ENCODE peak calls at places on chromosome 20, in eight cellular contexts. D is thoracic aorta, V is psoas muscle, K is astrocyte, J is ovary, W is pancreas, G is RWPE2, S is testis. P is an unnamed sample. For H3K27me3 and H3K4me1, the result is how much of the 10 kb centered on the place peaks cover.

GRCh38 chr20:47379433-47380150 is 23.1 kb upstream of the ZMYND8 start:
- DNase-seq in D (no peak), V (no peak), K (peak), J (no peak), W (no peak), G (no peak), S (no peak), P (no peak)

GRCh38 chr20:58927490-58928061 is 53.5 kb upstream of the NELFCD start:
- DNase-seq in D (no peak), V (no peak), K (no peak), J (no peak), W (no peak), G (no peak), S (no peak), P (no peak)

GRCh38 chr20:58160451-58161051 is 67.9 kb downstream of the ANKRD60 start:
- DNase-seq in D (no peak), V (no peak), K (peak), J (no peak), W (no peak), G (no peak), S (no peak), P (no peak)

GRCh38 chr20:58173091-58173490 is 55.4 kb downstream of the ANKRD60 start:
- DNase-seq in D (no peak), V (no peak), K (no peak), J (no peak), W (no peak), G (no peak), S (peak), P (no peak)

GRCh38 chr20:41183831-41184230 is 46.5 kb downstream of the PLCG1 start:
- DNase-seq in D (no peak), V (no peak), K (no peak), J (no peak), W (no peak), G (peak), S (no peak), P (no peak)

GRCh38 chr20:8062781-8063180 is 43.2 kb upstream of the TMX4 start:
- DNase-seq in D (no peak), V (no peak), K (peak), J (no peak), W (no peak), G (no peak), S (no peak), P (no peak)

GRCh38 chr20:9038791-9039190 is 30.1 kb upstream of the PLCB4 start:
- DNase-seq in D (no peak), V (no peak), K (no peak), J (no peak), W (no peak), G (no peak), S (no peak), P (no peak)

GRCh38 chr20:60453847-60454246 is 495.6 kb downstream of the CDH26 start:
- DNase-seq in D (no peak), V (no peak), K (no peak), J (no peak), W (no peak), G (no peak), S (no peak), P (no peak)

GRCh38 chr20:37389241-37389747 is 43.4 kb downstream of the SRC start:
- DNase-seq in D (no peak), V (peak), K (no peak), J (no peak), W (no peak), G (peak), S (no peak), P (no peak)

GRCh38 chr20:14712302-14712739 is 374.9 kb upstream of the FLRT3 start:
- DNase-seq in D (no peak), V (no peak), K (peak), J (no peak), W (no peak), G (peak), S (no peak), P (no peak)

GRCh38 chr20:25750765-25751696 is 54.4 kb upstream of the ZNF337 start:
- DNase-seq in D (no peak), V (peak), K (no peak), J (peak), W (peak), G (no peak), S (peak), P (peak)

GRCh38 chr20:42553374-42553773 is 636.3 kb downstream of the PTPRT start:
- DNase-seq in D (no peak), V (no peak), K (no peak), J (no peak), W (no peak), G (no peak), S (no peak), P (no peak)

DNA sequence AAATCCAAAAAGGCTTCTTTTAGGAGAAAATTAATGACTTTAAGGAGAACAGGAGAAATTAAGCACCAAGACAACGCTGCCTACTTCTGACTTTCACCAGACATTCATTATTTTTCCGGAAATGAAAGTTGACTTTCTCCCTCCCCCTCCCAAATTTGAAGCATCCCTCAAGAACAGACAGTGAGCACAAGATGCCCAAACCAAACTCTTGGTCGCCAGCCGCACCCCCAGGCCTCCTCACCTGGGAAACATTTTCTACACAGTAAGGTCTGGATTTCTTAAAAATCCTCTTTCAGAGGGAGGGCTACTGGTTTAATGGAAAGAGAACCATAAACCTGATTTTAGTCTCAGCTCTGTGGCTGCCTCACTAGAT is 2.7 kb downstream of the RIMS4 start:
- DNase-seq in D (no peak), V (no peak), K (no peak), J (no peak), W (no peak), G (peak), S (no peak), P (no peak)
- H3K27me3 ChIP-seq in D (under half), V (under half), K (half or more), J (under half), W (under half), G (half or more), S (under half), P (under half)

DNA sequence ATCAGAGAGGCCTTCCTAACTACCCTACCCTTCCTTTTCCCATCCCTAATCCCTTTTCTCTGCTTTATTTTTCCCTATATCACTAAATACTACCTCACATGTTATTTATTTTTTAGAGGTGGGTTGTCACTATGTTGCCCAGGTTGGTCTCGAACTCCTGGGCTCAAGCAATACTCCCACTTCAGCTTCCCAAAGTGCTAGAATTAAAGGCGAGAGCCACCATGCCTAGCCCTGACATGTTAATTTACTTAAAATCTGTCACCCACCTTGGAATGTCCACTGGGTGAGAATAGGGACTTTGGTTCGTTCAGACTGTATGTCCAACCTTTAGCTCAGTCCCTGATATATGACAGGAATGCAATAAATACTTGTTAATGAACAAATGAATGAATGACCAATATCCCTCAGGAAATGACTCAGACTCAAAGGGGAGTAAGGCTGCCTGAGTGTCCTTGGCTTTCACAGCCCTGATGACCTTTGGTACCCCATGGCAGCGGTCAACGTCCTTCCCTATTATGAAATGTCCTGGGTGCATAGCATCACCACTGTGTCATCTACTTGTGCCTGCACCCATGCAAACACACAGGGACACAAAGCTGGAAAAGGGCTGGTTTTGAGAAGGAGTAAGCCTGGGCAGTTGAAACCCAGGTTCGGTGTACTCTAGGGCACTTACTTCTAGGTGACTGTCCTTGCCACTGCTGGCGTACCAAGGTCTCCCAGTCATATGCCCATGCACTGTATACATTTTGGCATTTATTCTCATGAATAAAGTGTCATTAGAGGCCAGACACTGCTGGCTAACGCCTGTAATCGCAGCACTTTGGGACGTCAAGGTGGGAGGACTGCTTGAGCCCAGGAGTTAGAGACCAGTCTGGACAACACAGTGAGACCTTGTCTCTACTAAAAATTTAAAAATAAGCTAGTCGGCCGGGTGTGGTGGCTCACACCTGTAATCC is 26.5 kb downstream of the BCL2L1 start:
- DNase-seq in D (peak), V (peak), K (peak), J (no peak), W (no peak), G (peak), S (no peak), P (no peak)
- H3K27ac ChIP-seq in D (peak), V (peak), K (peak), J (no peak), W (peak), G (peak), S (no peak), P (no peak)

DNA sequence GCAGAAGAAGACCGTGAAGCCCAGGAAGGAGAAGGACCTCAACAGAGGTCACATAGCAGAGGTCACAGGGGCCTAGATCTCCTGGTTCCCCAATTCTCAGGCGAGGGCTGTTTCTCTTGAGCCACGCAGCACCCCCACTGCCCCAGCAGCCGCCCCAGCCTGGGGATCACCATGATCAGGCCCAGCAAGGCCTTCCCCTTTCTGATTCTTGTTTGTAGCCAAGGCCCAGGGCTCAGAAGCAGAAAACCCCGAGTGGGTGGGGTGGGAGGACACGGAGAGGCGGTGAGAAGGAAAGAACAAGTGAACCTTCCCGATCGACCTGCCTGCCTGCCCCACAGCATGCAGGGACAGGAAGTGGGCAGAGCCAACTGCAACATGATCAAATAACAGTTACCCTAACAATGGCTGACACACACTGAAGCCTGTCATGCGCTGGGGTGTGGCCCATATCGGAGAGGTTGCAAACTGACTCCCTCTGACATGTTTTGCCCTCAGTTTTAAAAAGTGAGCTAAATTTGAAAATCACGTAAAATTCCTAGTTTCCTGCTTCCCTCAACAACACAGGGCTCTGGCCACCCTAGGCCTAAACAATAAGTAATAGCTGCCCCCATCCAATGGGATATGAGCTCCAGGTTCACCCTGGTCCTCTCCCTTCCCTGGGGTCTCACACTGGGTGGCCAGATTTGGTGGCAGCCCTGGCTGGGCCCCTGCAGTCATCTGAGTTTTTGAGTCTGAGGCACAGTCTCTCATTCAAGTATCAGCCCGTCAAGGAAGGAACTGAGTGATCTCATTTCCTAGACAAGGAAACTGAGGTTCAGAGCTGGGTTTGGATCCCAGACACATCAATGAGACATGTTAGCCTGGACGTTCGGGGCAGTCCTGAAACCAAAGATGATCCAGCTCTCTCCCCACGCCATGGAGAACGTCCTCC is 6.5 kb downstream of the PEDS1 start:
- DNase-seq in D (no peak), V (peak), K (peak), J (no peak), W (no peak), G (peak), S (no peak), P (peak)
- H3K4me1 ChIP-seq in D (under half), V (half or more), K (half or more), J (under half), W (under half), G (half or more), S (under half), P (under half)

DNA sequence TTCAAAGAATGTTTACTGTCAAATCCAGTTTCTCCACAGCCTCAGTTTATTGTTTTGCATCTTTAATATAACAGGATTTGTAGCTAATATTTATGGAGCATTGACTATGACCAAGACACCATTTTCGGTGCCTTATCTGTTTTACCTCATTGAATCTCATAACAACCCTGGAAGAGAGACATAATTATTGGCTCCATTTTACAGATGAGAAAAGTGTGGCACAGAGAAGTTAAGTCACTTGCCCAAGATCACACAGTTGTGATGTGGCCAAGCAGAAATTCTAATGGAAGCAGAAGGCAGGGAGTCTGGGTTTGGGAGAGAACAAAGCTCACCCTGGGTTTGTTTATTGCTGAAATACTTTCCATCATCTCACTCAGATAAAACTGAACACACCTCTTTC is 17.5 kb upstream of the NFATC2 start:
- DNase-seq in D (no peak), V (no peak), K (no peak), J (no peak), W (no peak), G (no peak), S (no peak), P (no peak)
- H3K27me3 ChIP-seq in D (under half), V (under half), K (under half), J (under half), W (under half), G (under half), S (under half), P (under half)

GRCh38 chr20:384723-385122 is 4.2 kb downstream of the TRIB3 start:
- DNase-seq in D (no peak), V (no peak), K (no peak), J (no peak), W (no peak), G (no peak), S (no peak), P (no peak)

GRCh38 chr20:385448-385847 is 4.9 kb downstream of the TRIB3 start:
- DNase-seq in D (no peak), V (no peak), K (no peak), J (no peak), W (no peak), G (no peak), S (no peak), P (no peak)

GRCh38 chr20:382291-383115 is 1.9 kb downstream of the TRIB3 start:
- DNase-seq in D (no peak), V (no peak), K (no peak), J (no peak), W (peak), G (no peak), S (no peak), P (no peak)

GRCh38 chr20:381581-382290 is 1.2 kb downstream of the TRIB3 start:
- DNase-seq in D (peak), V (peak), K (peak), J (peak), W (peak), G (peak), S (peak), P (peak)

DNA sequence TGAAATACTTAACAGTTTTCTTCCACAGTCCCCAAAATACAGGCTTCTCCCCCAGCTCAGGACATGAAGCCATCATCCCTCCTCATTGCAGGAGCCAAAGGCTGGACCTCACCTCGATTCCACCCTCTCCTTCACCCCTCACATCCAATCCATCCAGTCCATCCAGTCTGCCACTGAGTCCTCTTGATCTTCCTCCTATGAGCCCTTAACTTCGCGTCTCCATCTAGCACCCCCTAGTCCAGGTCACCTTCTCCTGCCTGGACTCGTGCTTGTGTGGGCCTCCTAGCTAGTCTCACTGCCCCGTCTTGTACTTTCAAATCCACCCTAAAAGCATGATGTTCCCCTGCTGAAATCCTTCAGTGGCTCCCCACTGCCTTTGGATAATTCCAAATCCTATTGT is 3.3 kb downstream of the TRIB3 start:
- DNase-seq in D (no peak), V (no peak), K (no peak), J (no peak), W (no peak), G (no peak), S (no peak), P (no peak)
- H3K27ac ChIP-seq in D (no peak), V (no peak), K (no peak), J (no peak), W (no peak), G (peak), S (no peak), P (no peak)

GRCh38 chr20:1818247-1818840 is 76.9 kb upstream of the SIRPA start:
- DNase-seq in D (no peak), V (no peak), K (no peak), J (no peak), W (no peak), G (no peak), S (no peak), P (no peak)

GRCh38 chr20:1818895-1819294 is 76.3 kb upstream of the SIRPA start:
- DNase-seq in D (no peak), V (no peak), K (no peak), J (no peak), W (no peak), G (no peak), S (no peak), P (no peak)

GRCh38 chr20:1822564-1823420 is 72.4 kb upstream of the SIRPA start:
- DNase-seq in D (no peak), V (no peak), K (peak), J (no peak), W (no peak), G (no peak), S (no peak), P (no peak)

GRCh38 chr20:1819311-1820136 is 75.7 kb upstream of the SIRPA start:
- DNase-seq in D (no peak), V (no peak), K (no peak), J (no peak), W (no peak), G (no peak), S (no peak), P (no peak)

GRCh38 chr20:1820137-1821074 is 74.8 kb upstream of the SIRPA start:
- DNase-seq in D (no peak), V (no peak), K (peak), J (no peak), W (no peak), G (no peak), S (no peak), P (no peak)
- H3K4me1 ChIP-seq in D (under half), V (under half), K (under half), J (under half), W (under half), G (under half), S (under half), P (under half)

GRCh38 chr20:944774-945410 is 28.8 kb upstream of the ANGPT4 start:
- DNase-seq in D (no peak), V (no peak), K (no peak), J (no peak), W (no peak), G (no peak), S (no peak), P (no peak)

GRCh38 chr20:944148-944547 is 28.0 kb upstream of the ANGPT4 start:
- DNase-seq in D (no peak), V (no peak), K (no peak), J (no peak), W (no peak), G (no peak), S (no peak), P (no peak)

GRCh38 chr20:940926-941325 is 24.8 kb upstream of the ANGPT4 start:
- DNase-seq in D (no peak), V (no peak), K (no peak), J (no peak), W (no peak), G (no peak), S (no peak), P (no peak)

GRCh38 chr20:939606-940005 is 23.5 kb upstream of the ANGPT4 start:
- DNase-seq in D (no peak), V (no peak), K (no peak), J (no peak), W (no peak), G (no peak), S (no peak), P (no peak)

DNA sequence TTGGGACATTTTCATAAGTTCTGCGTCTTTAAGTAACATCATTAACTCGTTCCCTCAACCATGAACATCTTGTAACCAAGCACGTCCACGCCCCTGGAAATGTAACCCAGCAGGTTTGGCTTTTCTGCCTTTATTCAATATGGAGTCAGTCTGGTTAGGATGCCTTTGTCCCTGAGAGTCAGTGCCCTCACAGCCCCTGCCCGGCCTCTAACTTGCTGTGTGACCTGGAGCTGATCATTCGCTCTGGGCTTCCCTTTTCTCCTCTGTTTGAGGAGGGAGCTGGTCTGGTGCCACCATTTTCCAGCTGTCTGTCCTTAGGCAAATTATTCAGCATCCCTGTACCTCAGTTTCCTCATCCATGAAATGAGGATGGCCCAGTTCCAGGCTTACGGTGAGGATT is 26.5 kb upstream of the ANGPT4 start:
- DNase-seq in D (no peak), V (no peak), K (no peak), J (no peak), W (no peak), G (no peak), S (no peak), P (no peak)
- H3K27me3 ChIP-seq in D (under half), V (under half), K (under half), J (under half), W (under half), G (under half), S (under half), P (under half)

DNA sequence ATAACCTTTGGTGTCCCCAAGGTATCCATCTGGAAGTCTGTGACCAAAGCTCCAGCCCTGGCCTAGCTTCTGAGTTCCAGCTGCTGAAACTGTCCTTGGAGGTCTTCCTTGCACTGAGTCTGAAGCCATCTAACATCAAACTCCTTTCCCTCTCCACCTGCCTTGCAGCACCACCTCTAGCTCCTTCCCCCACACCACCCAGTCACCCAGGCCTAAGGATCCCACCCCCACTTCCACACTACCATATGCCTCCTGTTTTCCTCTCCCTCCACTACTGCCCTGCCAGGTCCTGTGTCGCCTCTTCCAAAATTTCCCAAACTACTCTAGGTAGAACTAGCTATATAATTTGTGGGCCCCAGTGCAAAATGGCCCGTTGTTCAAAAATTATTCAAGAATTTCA is 10.8 kb upstream of the MATN4 start:
- DNase-seq in D (no peak), V (peak), K (no peak), J (no peak), W (no peak), G (peak), S (no peak), P (no peak)
- H3K27ac ChIP-seq in D (no peak), V (no peak), K (no peak), J (no peak), W (no peak), G (no peak), S (no peak), P (no peak)

GRCh38 chr20:10665791-10666190 is 8.0 kb downstream of the JAG1 start:
- DNase-seq in D (no peak), V (no peak), K (no peak), J (no peak), W (no peak), G (no peak), S (no peak), P (no peak)
- H3K4me1 ChIP-seq in D (under half), V (half or more), K (under half), J (under half), W (half or more), G (half or more), S (under half), P (under half)